ENCODE peak calls at places on chromosomes 2 and 18, in five cellular contexts. B is esophagus muscularis mucosa, U is sigmoid colon, L is suprapubic skin, R is GM12878. S is an unnamed sample.

GRCh38 chr2:3460161-3460560 is 59.2 kb downstream of the ADI1 start:
- DNase-seq in R (no peak), B (no peak), L (peak; percentile 55), U (no peak), S (peak; percentile 23)

GRCh38 chr2:235833971-235834620 is 334.1 kb downstream of the GBX2 start:
- DNase-seq in R (no peak), B (no peak), L (no peak), U (peak; percentile 39), S (no peak)

GRCh38 chr18:59219672-59220163 is at the start of gene GRP:
- DNase-seq in L (no peak), R (no peak), U (no peak), B (no peak), S (no peak)

GRCh38 chr2:171523339-171523931 is 1.2 kb downstream of the CYBRD1 start:
- DNase-seq in R (no peak), L (peak; percentile 90), U (peak; percentile 92), B (peak; percentile 97), S (peak; percentile 63)

GRCh38 chr2:126784045-126784444 is 114.6 kb upstream of the TEX51 start:
- DNase-seq in U (no peak), L (no peak), R (no peak), B (no peak), S (no peak)

GRCh38 chr2:54999182-54999581 is 51.1 kb downstream of the RTN4 start:
- DNase-seq in R (no peak), U (no peak), L (no peak), B (no peak), S (no peak)

GRCh38 chr2:62302763-62303435 is 107.0 kb downstream of the B3GNT2 start:
- DNase-seq in R (no peak), B (no peak), U (no peak), L (no peak), S (no peak)

GRCh38 chr2:234986346-234986745 is 34.5 kb downstream of the SH3BP4 start:
- DNase-seq in B (no peak), U (no peak), R (no peak), L (no peak), S (no peak)

GRCh38 chr2:182522428-182522896 is 95.6 kb upstream of the PDE1A start:
- DNase-seq in R (no peak), L (no peak), B (no peak), U (no peak), S (no peak)

GRCh38 chr2:221501210-221501882 is 70.8 kb downstream of the EPHA4 start:
- DNase-seq in B (no peak), L (no peak), U (no peak), R (no peak), S (no peak)

GRCh38 chr2:181771355-181771754 is 91.0 kb upstream of the NEUROD1 start:
- DNase-seq in U (no peak), R (no peak), B (no peak), L (no peak), S (no peak)

GRCh38 chr18:70036771-70037452 is 89.2 kb upstream of the CD226 start:
- DNase-seq in L (no peak), B (no peak), U (no peak), R (peak; percentile 79), S (no peak)

GRCh38 chr2:232342635-232343565 is 35.7 kb upstream of the ALPP start:
- DNase-seq in L (no peak), U (peak; percentile 29), B (no peak), R (no peak), S (no peak)

GRCh38 chr18:28007841-28008240 is 169.1 kb downstream of the CDH2 start:
- DNase-seq in R (no peak), L (no peak), U (no peak), B (no peak), S (no peak)

GRCh38 chr18:26386002-26386401 is 159.8 kb downstream of the TAF4B start:
- DNase-seq in U (no peak), R (no peak), B (no peak), L (no peak), S (no peak)

GRCh38 chr18:58015045-58015444 is 29.0 kb upstream of the NEDD4L start:
- DNase-seq in U (no peak), L (no peak), B (no peak), R (peak; percentile 71), S (no peak)

GRCh38 chr2:18047896-18048657 is 169.6 kb downstream of the KCNS3 start:
- DNase-seq in U (no peak), L (no peak), R (no peak), B (peak; percentile 62), S (no peak)

GRCh38 chr2:61727746-61728145 is 126.1 kb downstream of the FAM161A start:
- DNase-seq in R (no peak), B (no peak), L (no peak), U (no peak), S (no peak)

GRCh38 chr2:191166111-191166755 is 15.4 kb upstream of the STAT4 start:
- DNase-seq in R (no peak), U (no peak), B (no peak), L (no peak), S (no peak)

GRCh38 chr2:241850544-241851324 is 8.0 kb downstream of the PDCD1 start:
- DNase-seq in U (peak; percentile 57), B (no peak), R (no peak), L (peak; percentile 74), S (peak; percentile 21)

GRCh38 chr2:64562148-64562784 is 38.1 kb downstream of the AFTPH start:
- DNase-seq in L (no peak), U (no peak), B (no peak), R (no peak), S (no peak)

GRCh38 chr2:169393068-169393590 is 30.8 kb upstream of the LRP2 start:
- DNase-seq in U (no peak), B (no peak), L (no peak), R (peak; percentile 32), S (no peak)

GRCh38 chr18:70454705-70455322 is 166.0 kb downstream of the SOCS6 start:
- DNase-seq in U (no peak), B (no peak), L (no peak), R (no peak), S (no peak)

GRCh38 chr2:154924531-154924930 is 226.0 kb downstream of the KCNJ3 start:
- DNase-seq in L (no peak), U (no peak), R (no peak), B (no peak), S (no peak)

GRCh38 chr18:49561377-49562193 is at the start of gene LIPG:
- DNase-seq in L (no peak), B (no peak), U (no peak), R (no peak), S (peak; percentile 61)

GRCh38 chr18:73636355-73636754 is 511.3 kb downstream of the FBXO15 start:
- DNase-seq in R (no peak), L (no peak), U (no peak), B (no peak), S (no peak)

GRCh38 chr2:46157966-46158310 is 139.3 kb upstream of the EPAS1 start:
- DNase-seq in R (no peak), B (no peak), L (no peak), U (no peak), S (no peak)

GRCh38 chr18:8982416-8983183 is 119.9 kb upstream of the NDUFV2 start:
- DNase-seq in L (no peak), B (no peak), R (no peak), U (no peak), S (peak; percentile 67)

GRCh38 chr2:81529944-81530343 is 1225.4 kb upstream of the LRRTM1 start:
- DNase-seq in L (no peak), U (no peak), R (no peak), B (no peak), S (no peak)

GRCh38 chr2:189379287-189379630 is 62.0 kb upstream of the WDR75 start:
- DNase-seq in B (no peak), R (no peak), L (no peak), U (no peak), S (no peak)

GRCh38 chr2:26043862-26044736 is 10.2 kb downstream of the RAB10 start:
- DNase-seq in R (no peak), B (no peak), U (no peak), L (no peak), S (peak; percentile 49)

GRCh38 chr18:45108754-45109153 is 428.1 kb downstream of the SETBP1 start:
- DNase-seq in B (no peak), L (no peak), U (no peak), R (no peak), S (no peak)

GRCh38 chr18:43314931-43315330 is 37.6 kb upstream of the SYT4 start:
- DNase-seq in U (no peak), L (no peak), R (no peak), B (no peak), S (no peak)

GRCh38 chr2:165933211-165933610 is 20.4 kb downstream of the TTC21B start:
- DNase-seq in L (no peak), B (no peak), R (no peak), U (no peak), S (no peak)

GRCh38 chr2:230868947-230869690 is 4.4 kb downstream of the ITM2C start:
- DNase-seq in R (no peak), L (peak; percentile 61), B (no peak), U (no peak), S (peak; percentile 20)

GRCh38 chr2:39107156-39107555 is 13.7 kb downstream of the SOS1 start:
- DNase-seq in U (no peak), R (no peak), L (no peak), B (no peak), S (no peak)
- TF ChIP-seq POLR2AphosphoS5 in U (no peak), R (no peak), L (no peak), B (no peak), S (no peak)

DNA sequence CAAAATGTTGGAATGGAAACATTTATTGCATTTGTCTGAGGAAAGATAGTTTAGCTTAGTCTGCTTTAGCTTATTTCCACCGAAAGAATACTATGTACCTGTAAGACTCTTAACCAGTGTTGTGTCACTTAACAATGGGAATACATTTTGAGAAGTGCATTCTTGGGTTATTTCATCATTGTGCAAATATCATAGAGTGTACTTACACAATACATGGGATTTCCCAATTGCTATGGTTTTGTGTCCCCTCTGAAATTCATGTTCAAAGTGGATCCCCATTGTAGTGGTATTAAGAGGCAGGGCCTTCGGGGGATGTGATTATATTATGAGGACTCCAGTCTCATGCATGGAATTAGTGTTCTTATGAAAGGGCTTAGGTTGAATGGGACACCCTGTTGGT is 249.4 kb upstream of the UBE2E3 start:
- DNase-seq in U (no peak), R (no peak), B (no peak), L (no peak), S (no peak)
- TF ChIP-seq EP300 in U (no peak), R (no peak), B (no peak), L (no peak), S (no peak)

GRCh38 chr2:28895189-28895893 is 874 bp downstream of the WDR43 start:
- DNase-seq in R (no peak), B (no peak), L (no peak), U (peak; percentile 69), S (no peak)

GRCh38 chr2:28896906-28897305 is 2.4 kb downstream of the WDR43 start:
- DNase-seq in R (no peak), B (no peak), U (no peak), L (no peak), S (no peak)

GRCh38 chr2:28898048-28898447 is 3.6 kb downstream of the WDR43 start:
- DNase-seq in L (no peak), U (no peak), R (no peak), B (no peak), S (no peak)

GRCh38 chr2:28893488-28893887 is 979 bp upstream of the WDR43 start:
- DNase-seq in U (no peak), R (no peak), B (no peak), L (no peak), S (no peak)

GRCh38 chr2:28894470-28895188 is at the start of gene WDR43:
- DNase-seq in L (peak; percentile 98), B (peak; percentile 98), U (peak; percentile 99), R (peak; percentile 94), S (peak; percentile 98)
- TF ChIP-seq POLR2AphosphoS5 in L (peak; percentile 88), B (peak; percentile 96), U (peak; percentile 88), R (peak; percentile 85), S (peak; percentile 89)

GRCh38 chr2:151828143-151828889 is at the start of gene ARL5A:
- DNase-seq in L (peak; percentile 97), R (peak; percentile 92), U (peak; percentile 98), B (peak; percentile 98), S (peak; percentile 97)
- TF ChIP-seq EP300 in L (no peak), R (peak; percentile 57), U (no peak), B (no peak), S (no peak)

S was measured in stomach.